ENCODE peak calls at places on chromosomes 3 and 15, in eight cellular contexts. C is astrocyte of the spinal cord, W is AG09309, U is choroid plexus epithelial cell, H is fibroblast of lung, Y is foreskin fibroblast, B is PC-3, E is esophagus squamous epithelium. Z is an unnamed sample.

GRCh38 chr3:140767536-140767935 is 89.7 kb downstream of the TRIM42 start:
- DNase-seq in W (no peak), U (no peak), Y (peak; percentile 3), E (no peak), C (no peak), B (no peak), H (no peak), Z (no peak)

GRCh38 chr3:121431717-121432517 is 113.9 kb downstream of the POLQ start:
- DNase-seq in B (peak; percentile 17), E (no peak), W (peak; percentile 14), C (peak; percentile 76), U (peak; percentile 78), H (peak; percentile 47), Y (peak; percentile 75), Z (peak; percentile 11)

GRCh38 chr3:13801361-13802214 is 78.3 kb downstream of the WNT7A start:
- DNase-seq in C (no peak), U (no peak), H (no peak), E (no peak), W (no peak), B (peak; percentile 99), Y (no peak), Z (no peak)

GRCh38 chr3:42256135-42256819 is 9.7 kb downstream of the CCK start:
- DNase-seq in U (peak; percentile 58), C (peak; percentile 45), B (peak; percentile 94), W (no peak), E (no peak), H (peak; percentile 87), Y (peak; percentile 76), Z (no peak)

GRCh38 chr3:46866720-46867549 is 3.7 kb upstream of the MYL3 start:
- DNase-seq in W (no peak), B (peak; percentile 74), Y (peak; percentile 76), U (peak; percentile 53), E (no peak), H (no peak), C (no peak), Z (no peak)

GRCh38 chr3:194440756-194441155 is 41.7 kb upstream of the GP5 start:
- DNase-seq in E (no peak), C (no peak), Y (no peak), W (no peak), U (no peak), H (no peak), B (no peak), Z (no peak)

GRCh38 chr3:141812586-141812985 is 49.4 kb downstream of the GRK7 start:
- DNase-seq in E (no peak), B (no peak), W (no peak), U (no peak), Y (no peak), H (no peak), C (no peak), Z (no peak)

GRCh38 chr3:38138347-38139190 is at the start of gene MYD88:
- DNase-seq in E (peak; percentile 59), Y (peak; percentile 86), B (peak; percentile 62), H (peak; percentile 60), W (no peak), U (peak; percentile 59), C (peak; percentile 69), Z (no peak)

GRCh38 chr3:99213019-99213418 is 311.5 kb upstream of the DCBLD2 start:
- DNase-seq in W (no peak), E (no peak), H (no peak), Y (no peak), B (no peak), C (no peak), U (no peak), Z (no peak)

GRCh38 chr3:117962750-117963149 is 1071.9 kb downstream of the IGSF11 start:
- DNase-seq in E (no peak), W (no peak), C (peak; percentile 29), U (no peak), Y (no peak), H (peak; percentile 84), B (no peak), Z (no peak)

GRCh38 chr15:86837631-86838030 is 758.0 kb downstream of the AGBL1 start:
- DNase-seq in Y (no peak), W (no peak), H (peak; percentile 71), B (no peak), U (peak; percentile 31), C (peak; percentile 8), E (no peak), Z (no peak)

GRCh38 chr15:99537344-99537743 is 28.4 kb upstream of the MEF2A start:
- DNase-seq in U (peak; percentile 52), E (no peak), H (peak; percentile 32), Y (peak; percentile 43), W (no peak), C (no peak), B (no peak), Z (no peak)

GRCh38 chr3:130263708-130264107 is 81.8 kb upstream of the COL6A5 start:
- DNase-seq in U (no peak), H (no peak), C (no peak), E (no peak), B (no peak), W (no peak), Y (no peak), Z (no peak)

GRCh38 chr3:113051827-113052226 is 61.0 kb downstream of the GTPBP8 start:
- DNase-seq in E (no peak), C (peak; percentile 44), H (peak; percentile 58), Y (peak; percentile 40), W (no peak), U (no peak), B (no peak), Z (no peak)

DNA sequence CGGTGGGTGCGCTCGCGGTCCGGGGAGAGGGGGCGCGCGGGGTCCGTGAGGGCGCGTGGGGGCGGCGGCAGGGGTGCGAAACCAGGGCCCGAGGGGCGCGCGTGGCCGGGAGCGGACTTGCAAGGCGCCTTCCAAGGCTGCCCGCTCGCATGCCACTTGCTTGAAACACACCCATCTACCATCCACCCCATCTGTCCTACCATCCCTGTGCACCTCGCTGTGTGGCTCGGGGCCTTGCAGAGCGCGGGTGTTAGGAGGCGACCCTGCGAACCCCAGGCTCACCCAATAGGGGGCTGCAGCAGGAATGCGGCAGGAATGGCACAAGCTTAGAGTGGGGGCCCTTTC is 240 bp downstream of the CFAP100 start:
- DNase-seq in U (no peak), H (no peak), B (no peak), C (no peak), W (no peak), Y (no peak), E (no peak), Z (no peak)
- H3K4me3 ChIP-seq in U (no peak overlapping the region), H (no peak overlapping the region), B (no peak overlapping the region), C (no peak overlapping the region), W (no peak overlapping the region), Y (no peak overlapping the region), E (peak overlapping the region; percentile 37), Z (no peak overlapping the region)

DNA sequence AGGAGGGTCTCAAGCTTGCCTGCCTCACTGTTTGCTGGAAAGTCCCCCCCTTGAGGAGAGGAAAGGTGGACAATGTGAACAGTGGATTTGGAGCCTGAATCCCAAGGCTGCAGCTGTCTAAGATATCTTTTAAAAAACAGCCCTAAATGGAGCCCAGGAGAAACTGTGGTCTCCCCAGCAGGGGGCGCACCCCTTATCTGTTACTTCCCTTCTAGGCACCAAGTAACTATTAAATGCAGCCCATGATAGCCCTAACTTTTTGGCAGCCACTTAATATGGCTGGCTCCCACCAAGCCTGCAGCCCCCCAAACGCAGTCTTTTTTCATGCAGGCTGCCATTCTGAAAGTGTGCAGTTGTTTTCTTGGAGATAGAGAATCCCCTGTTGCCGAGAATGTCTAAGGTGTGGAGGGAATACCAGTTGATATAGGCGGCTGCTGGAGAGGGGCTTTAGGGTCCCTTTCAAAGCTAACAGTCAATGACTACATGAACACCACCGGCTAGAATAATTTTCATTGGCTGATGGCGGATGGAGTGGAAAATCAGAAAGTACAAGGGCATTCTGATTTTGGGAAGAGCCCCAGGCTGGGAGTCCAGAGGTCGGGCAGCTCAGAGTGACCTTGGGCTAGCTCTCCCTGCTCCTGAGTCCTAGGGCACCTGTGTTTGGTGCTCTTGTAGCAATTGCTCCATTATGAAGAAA is 1.3 kb downstream of the RHCG start:
- DNase-seq in B (peak; percentile 21), Y (peak; percentile 26), W (no peak), E (no peak), U (peak; percentile 34), C (no peak), H (no peak), Z (no peak)
- TF ChIP-seq CTCF in B (peak; percentile 74), Y (peak; percentile 26), W (peak; percentile 53), E (peak; percentile 25), U (peak; percentile 60), C (peak; percentile 38), H (peak; percentile 25), Z (peak; percentile 55)

GRCh38 chr3:192364296-192364695 is 363.0 kb downstream of the FGF12 start:
- DNase-seq in W (no peak), C (no peak), H (no peak), E (no peak), Y (no peak), B (no peak), U (no peak), Z (no peak)

GRCh38 chr3:192365571-192365970 is 361.8 kb downstream of the FGF12 start:
- DNase-seq in H (no peak), U (no peak), Y (no peak), E (no peak), W (no peak), B (no peak), C (no peak), Z (no peak)

GRCh38 chr3:192372001-192372400 is 355.3 kb downstream of the FGF12 start:
- DNase-seq in E (no peak), U (no peak), Y (no peak), W (no peak), C (no peak), B (no peak), H (no peak), Z (no peak)

GRCh38 chr3:192366916-192367315 is 360.4 kb downstream of the FGF12 start:
- DNase-seq in H (no peak), B (no peak), C (no peak), U (no peak), E (no peak), Y (no peak), W (no peak), Z (no peak)

GRCh38 chr3:192367616-192368015 is 359.7 kb downstream of the FGF12 start:
- DNase-seq in C (no peak), U (no peak), W (no peak), H (no peak), B (no peak), Y (no peak), E (no peak), Z (no peak)
- H3K4me3 ChIP-seq in C (no peak overlapping the region), U (no peak overlapping the region), W (no peak overlapping the region), H (no peak overlapping the region), B (no peak overlapping the region), Y (no peak overlapping the region), E (no peak overlapping the region), Z (no peak overlapping the region)

GRCh38 chr15:63981596-63982320 is 64.5 kb downstream of the DAPK2 start:
- DNase-seq in H (no peak), E (no peak), B (no peak), Y (no peak), W (no peak), U (no peak), C (no peak), Z (no peak)

GRCh38 chr15:63982381-63982854 is 63.9 kb downstream of the DAPK2 start:
- DNase-seq in Y (no peak), W (no peak), U (no peak), E (no peak), C (no peak), H (no peak), B (no peak), Z (no peak)

GRCh38 chr15:63985221-63986184 is 60.8 kb downstream of the DAPK2 start:
- DNase-seq in E (no peak), H (no peak), B (no peak), Y (no peak), W (no peak), U (peak; percentile 23), C (no peak), Z (no peak)

GRCh38 chr15:63984331-63984730 is 62.0 kb downstream of the DAPK2 start:
- DNase-seq in B (no peak), C (no peak), H (no peak), Y (no peak), U (no peak), E (no peak), W (no peak), Z (no peak)

GRCh38 chr15:63983071-63983711 is 63.1 kb downstream of the DAPK2 start:
- DNase-seq in W (no peak), B (no peak), H (no peak), E (no peak), C (no peak), U (no peak), Y (no peak), Z (no peak)
- TF ChIP-seq CTCF in W (peak; percentile 26), B (peak; percentile 35), H (no peak), E (no peak), C (peak; percentile 40), U (peak; percentile 59), Y (no peak), Z (peak; percentile 7)

Z was measured in HFF-Myc.